ENCODE peak calls at places on chromosomes 6 and 20, in five cellular contexts. Z is ovary, O is cerebellar nuclear complex, G is KG1, W is lung microvascular endothelial cell. R is an unnamed sample.

GRCh38 chr20:31670371-31671228 is 32.9 kb downstream of the COX4I2 start:
- DNase-seq in O (peak), W (no peak), Z (no peak), G (no peak), R (no peak)

GRCh38 chr6:12538881-12539357 is 177.6 kb upstream of the PHACTR1 start:
- DNase-seq in G (no peak), O (no peak), Z (peak), W (peak), R (no peak)

GRCh38 chr20:1185316-1185741 is 548 bp upstream of the TMEM74B start:
- DNase-seq in Z (no peak), W (no peak), G (no peak), O (no peak), R (no peak)

GRCh38 chr20:17611540-17612286 is 41.8 kb downstream of the DSTN start:
- DNase-seq in Z (peak), G (no peak), O (no peak), W (no peak), R (no peak)

GRCh38 chr6:79005024-79005423 is 73.0 kb downstream of the PHIP start:
- DNase-seq in O (no peak), W (no peak), Z (no peak), G (no peak), R (no peak)

GRCh38 chr6:149445095-149445466 is 39.7 kb downstream of the ZC3H12D start:
- DNase-seq in G (no peak), Z (no peak), O (no peak), W (no peak), R (no peak)

GRCh38 chr6:136486357-136486756 is 63.9 kb downstream of the MAP7 start:
- DNase-seq in G (no peak), O (peak), W (no peak), Z (no peak), R (no peak)

GRCh38 chr20:7984192-7984591 is 35.4 kb downstream of the TMX4 start:
- DNase-seq in Z (no peak), O (no peak), G (no peak), W (no peak), R (no peak)

GRCh38 chr6:131917318-131917717 is 33.9 kb downstream of the CCN2 start:
- DNase-seq in Z (no peak), W (no peak), G (peak), O (no peak), R (no peak)

GRCh38 chr20:38790210-38791053 is 15.1 kb upstream of the PPP1R16B start:
- DNase-seq in G (peak), O (no peak), Z (no peak), W (peak), R (peak)

GRCh38 chr6:158789115-158789917 is 29.9 kb downstream of the EZR start:
- DNase-seq in W (no peak), G (no peak), O (no peak), Z (no peak), R (no peak)

GRCh38 chr6:151098166-151098565 is 141.6 kb upstream of the AKAP12 start:
- DNase-seq in Z (no peak), O (no peak), W (no peak), G (no peak), R (no peak)

GRCh38 chr6:7260291-7261029 is 52.5 kb downstream of the SSR1 start:
- DNase-seq in Z (no peak), G (no peak), W (no peak), O (no peak), R (no peak)

GRCh38 chr20:63357921-63358905 is 2.9 kb downstream of the CHRNA4 start:
- DNase-seq in G (no peak), Z (no peak), W (peak), O (no peak), R (no peak)

R was measured in A673.